ENCODE peak calls at places on chromosomes 6 and 20, in eight cellular contexts. U is brain microvascular endothelial cell, I is IMR-90, D is upper lobe of right lung, L is H1, K is heart left ventricle, H is ovary, C is left lung. M is an unnamed sample.

GRCh38 chr6:72946766-72947165 is 278.5 kb downstream of the KHDC1L start:
- DNase-seq in U (peak), I (peak), D (no peak), L (no peak), K (no peak), H (no peak), C (no peak), M (no peak)

GRCh38 chr6:33412140-33413009 is 1.6 kb downstream of the PHF1 start:
- DNase-seq in U (no peak), I (no peak), D (no peak), L (no peak), K (no peak), H (no peak), C (no peak), M (no peak)

GRCh38 chr6:157551041-157551832 is 170.2 kb downstream of the ZDHHC14 start:
- DNase-seq in U (no peak), I (no peak), D (no peak), L (no peak), K (no peak), H (no peak), C (no peak), M (no peak)

GRCh38 chr6:6405997-6406699 is 85.7 kb upstream of the F13A1 start:
- DNase-seq in U (no peak), I (no peak), D (no peak), L (no peak), K (no peak), H (no peak), C (no peak), M (no peak)

GRCh38 chr6:83231146-83231545 is 38.0 kb downstream of the RWDD2A start:
- DNase-seq in U (peak), I (peak), D (no peak), L (no peak), K (no peak), H (no peak), C (no peak), M (no peak)

GRCh38 chr6:160386869-160387518 is 38.8 kb downstream of the SLC22A3 start:
- DNase-seq in U (no peak), I (no peak), D (no peak), L (no peak), K (no peak), H (peak), C (peak), M (no peak)

GRCh38 chr6:84161190-84161589 is 66.3 kb downstream of the CEP162 start:
- DNase-seq in U (no peak), I (no peak), D (no peak), L (no peak), K (no peak), H (no peak), C (no peak), M (no peak)

GRCh38 chr6:3356824-3357420 is 98.2 kb downstream of the PSMG4 start:
- DNase-seq in U (no peak), I (no peak), D (no peak), L (no peak), K (no peak), H (no peak), C (no peak), M (no peak)

GRCh38 chr6:131134220-131134831 is 941 bp upstream of the AKAP7 start:
- DNase-seq in U (no peak), I (no peak), D (no peak), L (no peak), K (no peak), H (no peak), C (no peak), M (no peak)

GRCh38 chr20:25062841-25063240 is 4.9 kb upstream of the ACSS1 start:
- DNase-seq in U (no peak), I (no peak), D (no peak), L (no peak), K (no peak), H (no peak), C (no peak), M (no peak)

GRCh38 chr6:36263390-36263789 is 6.5 kb upstream of the PNPLA1 start:
- DNase-seq in U (no peak), I (no peak), D (no peak), L (no peak), K (no peak), H (no peak), C (no peak), M (no peak)

GRCh38 chr20:51828762-51829161 is 26.4 kb upstream of the SALL4 start:
- DNase-seq in U (peak), I (no peak), D (no peak), L (no peak), K (no peak), H (no peak), C (peak), M (no peak)

GRCh38 chr20:56249244-56249955 is 868 bp downstream of the MC3R start:
- DNase-seq in U (no peak), I (no peak), D (no peak), L (peak), K (no peak), H (peak), C (peak), M (no peak)

GRCh38 chr20:61926796-61927192 is 138.9 kb downstream of the TAF4 start:
- DNase-seq in U (no peak), I (no peak), D (no peak), L (no peak), K (no peak), H (no peak), C (no peak), M (no peak)

GRCh38 chr6:57013501-57013900 is 33.0 kb upstream of the KIAA1586 start:
- DNase-seq in U (peak), I (peak), D (no peak), L (no peak), K (no peak), H (no peak), C (no peak), M (no peak)

GRCh38 chr20:50582591-50583234 is 72.5 kb downstream of the PTPN1 start:
- DNase-seq in U (no peak), I (no peak), D (peak), L (no peak), K (no peak), H (peak), C (no peak), M (no peak)

GRCh38 chr6:148358196-148358785 is 15.7 kb downstream of the SASH1 start:
- DNase-seq in U (no peak), I (peak), D (no peak), L (no peak), K (peak), H (no peak), C (no peak), M (no peak)

GRCh38 chr6:15387118-15387517 is 141.2 kb downstream of the JARID2 start:
- DNase-seq in U (no peak), I (peak), D (no peak), L (no peak), K (no peak), H (no peak), C (no peak), M (no peak)

GRCh38 chr6:7051780-7052440 is 55.9 kb upstream of the RREB1 start:
- DNase-seq in U (peak), I (no peak), D (peak), L (no peak), K (peak), H (peak), C (peak), M (peak)

GRCh38 chr20:15814360-15814759 is 758.9 kb downstream of the KIF16B start:
- DNase-seq in U (no peak), I (no peak), D (no peak), L (no peak), K (no peak), H (no peak), C (no peak), M (no peak)

GRCh38 chr20:15823718-15824117 is 749.5 kb downstream of the KIF16B start:
- DNase-seq in U (no peak), I (no peak), D (no peak), L (no peak), K (no peak), H (no peak), C (no peak), M (no peak)

GRCh38 chr20:15817351-15817750 is 755.9 kb downstream of the KIF16B start:
- DNase-seq in U (no peak), I (no peak), D (no peak), L (no peak), K (no peak), H (no peak), C (no peak), M (no peak)

GRCh38 chr20:15814903-15815302 is 758.3 kb downstream of the KIF16B start:
- DNase-seq in U (peak), I (no peak), D (no peak), L (no peak), K (no peak), H (no peak), C (no peak), M (no peak)

GRCh38 chr20:15818651-15819071 is 754.6 kb downstream of the KIF16B start:
- DNase-seq in U (no peak), I (no peak), D (no peak), L (no peak), K (no peak), H (no peak), C (no peak), M (no peak)
- H3K27ac ChIP-seq in U (no peak), I (no peak), D (no peak), L (no peak), K (no peak), H (no peak), C (no peak), M (no peak)

GRCh38 chr20:48295966-48296421 is 510.7 kb upstream of the SULF2 start:
- DNase-seq in U (peak), I (peak), D (no peak), L (peak), K (no peak), H (no peak), C (no peak), M (no peak)
- TF ChIP-seq CTCF in U (no peak), I (no peak), D (no peak), L (no peak), K (no peak), H (no peak), C (no peak), M (no peak)

GRCh38 chr20:53711333-53712211 is 117.9 kb upstream of the ZNF217 start:
- DNase-seq in U (no peak), I (no peak), D (no peak), L (no peak), K (no peak), H (no peak), C (no peak), M (no peak)
- H3K4me3 ChIP-seq in U (no peak), I (no peak), D (no peak), L (no peak), K (no peak), H (no peak), C (no peak), M (no peak)

GRCh38 chr6:124887872-124888580 is 74.2 kb upstream of the RNF217 start:
- DNase-seq in U (no peak), I (no peak), D (no peak), L (no peak), K (no peak), H (no peak), C (no peak), M (no peak)
- H3K27ac ChIP-seq in U (no peak), I (no peak), D (no peak), L (no peak), K (no peak), H (no peak), C (no peak), M (no peak)

DNA sequence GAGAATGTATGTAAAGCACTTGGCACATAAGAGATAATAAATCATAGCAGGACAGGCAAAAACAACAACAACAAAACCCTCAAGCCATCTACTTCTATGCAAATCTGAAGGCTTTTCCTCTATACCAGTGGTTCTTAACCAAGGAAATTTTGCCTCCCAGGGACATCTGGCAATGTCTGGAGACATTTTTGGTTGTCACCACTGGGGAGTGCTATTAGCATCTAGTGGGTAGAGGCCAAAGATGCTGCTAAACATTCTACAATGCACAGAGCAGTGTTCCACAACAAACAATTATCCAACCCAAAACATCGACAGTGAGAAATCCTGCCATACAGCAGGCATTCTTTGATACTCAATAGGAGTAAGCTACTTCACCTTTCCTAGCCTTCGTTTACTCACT is 28.2 kb downstream of the NDRG3 start:
- DNase-seq in U (no peak), I (no peak), D (no peak), L (no peak), K (no peak), H (no peak), C (no peak), M (no peak)
- TF ChIP-seq CTCF in U (peak), I (peak), D (peak), L (peak), K (no peak), H (no peak), C (no peak), M (peak)

GRCh38 chr6:28555136-28555535 is 29.5 kb downstream of the GPX5 start:
- DNase-seq in U (no peak), I (no peak), D (no peak), L (no peak), K (no peak), H (no peak), C (no peak), M (no peak)
- H3K4me3 ChIP-seq in U (no peak), I (no peak), D (no peak), L (no peak), K (no peak), H (no peak), C (no peak), M (no peak)